ENCODE peak calls at places on chromosomes 3 and 15, in nine cellular contexts. One of them, this sample, is unnamed.

GRCh38 chr3:152127058-152127457 is 141.7 kb upstream of the MBNL1 start:
- DNase-seq in heart right ventricle: no peak
- DNase-seq in NB4: peak
- DNase-seq in endodermal cell: no peak
- DNase-seq in pancreas: no peak
- DNase-seq in dorsolateral prefrontal cortex: no peak
- DNase-seq in AG09309: no peak
- DNase-seq in cardiac muscle cell: no peak
- DNase-seq in mucosa of descending colon: no peak
- DNase-seq in this sample: no peak

GRCh38 chr15:95684693-95685115 is 645.8 kb upstream of the NR2F2 start:
- DNase-seq in heart right ventricle: no peak
- DNase-seq in endodermal cell: no peak
- DNase-seq in AG09309: peak
- DNase-seq in mucosa of descending colon: no peak
- DNase-seq in NB4: no peak
- DNase-seq in pancreas: no peak
- DNase-seq in cardiac muscle cell: no peak
- DNase-seq in dorsolateral prefrontal cortex: no peak
- DNase-seq in this sample: no peak

GRCh38 chr15:76939715-76940114 is 8.2 kb downstream of the RCN2 start:
- DNase-seq in mucosa of descending colon: no peak
- DNase-seq in cardiac muscle cell: no peak
- DNase-seq in AG09309: no peak
- DNase-seq in pancreas: no peak
- DNase-seq in dorsolateral prefrontal cortex: no peak
- DNase-seq in NB4: no peak
- DNase-seq in endodermal cell: no peak
- DNase-seq in heart right ventricle: no peak
- DNase-seq in this sample: no peak

GRCh38 chr15:90003736-90004135 is 2.6 kb downstream of the ZNF710 start:
- DNase-seq in AG09309: no peak
- DNase-seq in NB4: no peak
- DNase-seq in heart right ventricle: no peak
- DNase-seq in dorsolateral prefrontal cortex: no peak
- DNase-seq in mucosa of descending colon: no peak
- DNase-seq in cardiac muscle cell: no peak
- DNase-seq in endodermal cell: no peak
- DNase-seq in pancreas: no peak
- DNase-seq in this sample: no peak

GRCh38 chr3:150528359-150528797 is 17.9 kb downstream of the SERP1 start:
- DNase-seq in NB4: peak
- DNase-seq in cardiac muscle cell: no peak
- DNase-seq in dorsolateral prefrontal cortex: no peak
- DNase-seq in AG09309: no peak
- DNase-seq in heart right ventricle: no peak
- DNase-seq in endodermal cell: no peak
- DNase-seq in mucosa of descending colon: no peak
- DNase-seq in pancreas: no peak
- DNase-seq in this sample: no peak

GRCh38 chr3:57152150-57152549 is 13.0 kb downstream of the IL17RD start:
- DNase-seq in dorsolateral prefrontal cortex: no peak
- DNase-seq in heart right ventricle: peak
- DNase-seq in pancreas: no peak
- DNase-seq in cardiac muscle cell: peak
- DNase-seq in endodermal cell: no peak
- DNase-seq in AG09309: no peak
- DNase-seq in NB4: no peak
- DNase-seq in mucosa of descending colon: no peak
- DNase-seq in this sample: peak

GRCh38 chr3:36804295-36805055 is 40.1 kb upstream of the DCLK3 start:
- DNase-seq in endodermal cell: peak
- DNase-seq in heart right ventricle: no peak
- DNase-seq in AG09309: no peak
- DNase-seq in NB4: no peak
- DNase-seq in mucosa of descending colon: no peak
- DNase-seq in pancreas: no peak
- DNase-seq in cardiac muscle cell: no peak
- DNase-seq in dorsolateral prefrontal cortex: no peak
- DNase-seq in this sample: peak

GRCh38 chr3:171755015-171755589 is 55.2 kb downstream of the PLD1 start:
- DNase-seq in NB4: peak
- DNase-seq in endodermal cell: no peak
- DNase-seq in pancreas: no peak
- DNase-seq in dorsolateral prefrontal cortex: no peak
- DNase-seq in cardiac muscle cell: no peak
- DNase-seq in AG09309: no peak
- DNase-seq in mucosa of descending colon: no peak
- DNase-seq in heart right ventricle: no peak
- DNase-seq in this sample: no peak

GRCh38 chr3:125125822-125126245 is 70.0 kb upstream of the HEG1 start:
- DNase-seq in NB4: peak
- DNase-seq in pancreas: no peak
- DNase-seq in mucosa of descending colon: no peak
- DNase-seq in cardiac muscle cell: no peak
- DNase-seq in endodermal cell: no peak
- DNase-seq in heart right ventricle: no peak
- DNase-seq in dorsolateral prefrontal cortex: no peak
- DNase-seq in AG09309: peak
- DNase-seq in this sample: no peak

GRCh38 chr3:85432081-85432480 is 473.3 kb downstream of the CADM2 start:
- DNase-seq in NB4: no peak
- DNase-seq in pancreas: no peak
- DNase-seq in mucosa of descending colon: no peak
- DNase-seq in dorsolateral prefrontal cortex: no peak
- DNase-seq in cardiac muscle cell: no peak
- DNase-seq in AG09309: no peak
- DNase-seq in endodermal cell: no peak
- DNase-seq in heart right ventricle: no peak
- DNase-seq in this sample: no peak

GRCh38 chr3:126358038-126358815 is 1.0 kb upstream of the KLF15 start:
- DNase-seq in heart right ventricle: no peak
- DNase-seq in endodermal cell: peak
- DNase-seq in cardiac muscle cell: no peak
- DNase-seq in AG09309: no peak
- DNase-seq in pancreas: peak
- DNase-seq in mucosa of descending colon: no peak
- DNase-seq in dorsolateral prefrontal cortex: peak
- DNase-seq in NB4: peak
- DNase-seq in this sample: peak

GRCh38 chr15:94080416-94080815 is 150.9 kb upstream of the MCTP2 start:
- DNase-seq in AG09309: peak
- DNase-seq in cardiac muscle cell: no peak
- DNase-seq in mucosa of descending colon: no peak
- DNase-seq in heart right ventricle: peak
- DNase-seq in dorsolateral prefrontal cortex: no peak
- DNase-seq in NB4: peak
- DNase-seq in endodermal cell: peak
- DNase-seq in pancreas: no peak
- DNase-seq in this sample: peak

GRCh38 chr3:40456279-40456939 is 730 bp upstream of the RPL14 start:
- DNase-seq in dorsolateral prefrontal cortex: no peak
- DNase-seq in pancreas: no peak
- DNase-seq in NB4: no peak
- DNase-seq in cardiac muscle cell: no peak
- DNase-seq in mucosa of descending colon: peak
- DNase-seq in endodermal cell: no peak
- DNase-seq in AG09309: no peak
- DNase-seq in heart right ventricle: no peak
- DNase-seq in this sample: no peak

GRCh38 chr3:35721628-35722027 is 82.3 kb downstream of the ARPP21 start:
- DNase-seq in cardiac muscle cell: no peak
- DNase-seq in endodermal cell: no peak
- DNase-seq in NB4: no peak
- DNase-seq in heart right ventricle: no peak
- DNase-seq in dorsolateral prefrontal cortex: no peak
- DNase-seq in AG09309: no peak
- DNase-seq in pancreas: no peak
- DNase-seq in mucosa of descending colon: no peak
- DNase-seq in this sample: no peak
- TF ChIP-seq CTCF in cardiac muscle cell: no peak
- TF ChIP-seq CTCF in endodermal cell: no peak
- TF ChIP-seq CTCF in NB4: no peak
- TF ChIP-seq CTCF in heart right ventricle: no peak
- TF ChIP-seq CTCF in dorsolateral prefrontal cortex: no peak
- TF ChIP-seq CTCF in AG09309: no peak
- TF ChIP-seq CTCF in pancreas: no peak
- TF ChIP-seq CTCF in mucosa of descending colon: no peak
- TF ChIP-seq CTCF in this sample: no peak

DNA sequence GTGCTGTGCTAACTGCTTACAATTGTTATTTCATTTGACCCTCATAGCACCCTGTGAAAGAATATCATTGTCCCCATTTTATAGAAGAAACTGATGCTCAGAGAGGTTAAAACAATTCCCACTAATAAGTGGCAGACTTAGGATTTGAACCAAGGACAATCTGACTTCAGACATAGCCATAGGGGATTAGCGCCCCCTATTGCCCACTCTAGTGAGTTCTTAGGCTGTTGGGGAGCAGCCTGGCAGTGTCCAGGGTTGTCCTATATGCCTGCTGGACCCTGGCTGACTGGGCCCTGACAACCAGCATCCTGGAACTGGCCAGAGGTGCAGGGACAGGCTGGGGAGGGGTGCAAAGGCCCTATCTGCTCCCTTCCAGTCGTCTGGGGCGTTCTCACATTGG is 15.4 kb downstream of the DPH3 start:
- DNase-seq in heart right ventricle: no peak
- DNase-seq in cardiac muscle cell: peak
- DNase-seq in NB4: peak
- DNase-seq in pancreas: no peak
- DNase-seq in AG09309: no peak
- DNase-seq in endodermal cell: peak
- DNase-seq in mucosa of descending colon: no peak
- DNase-seq in dorsolateral prefrontal cortex: no peak
- DNase-seq in this sample: peak
- TF ChIP-seq CTCF in heart right ventricle: no peak
- TF ChIP-seq CTCF in cardiac muscle cell: peak
- TF ChIP-seq CTCF in NB4: peak
- TF ChIP-seq CTCF in pancreas: no peak
- TF ChIP-seq CTCF in AG09309: peak
- TF ChIP-seq CTCF in endodermal cell: peak
- TF ChIP-seq CTCF in mucosa of descending colon: no peak
- TF ChIP-seq CTCF in dorsolateral prefrontal cortex: no peak
- TF ChIP-seq CTCF in this sample: peak

GRCh38 chr15:64742921-64743320 is 32.5 kb downstream of the RBPMS2 start:
- DNase-seq in mucosa of descending colon: no peak
- DNase-seq in endodermal cell: no peak
- DNase-seq in cardiac muscle cell: no peak
- DNase-seq in AG09309: no peak
- DNase-seq in heart right ventricle: no peak
- DNase-seq in NB4: no peak
- DNase-seq in pancreas: no peak
- DNase-seq in dorsolateral prefrontal cortex: no peak
- DNase-seq in this sample: no peak

GRCh38 chr15:64739216-64739976 is 36.0 kb downstream of the RBPMS2 start:
- DNase-seq in cardiac muscle cell: no peak
- DNase-seq in NB4: no peak
- DNase-seq in AG09309: no peak
- DNase-seq in heart right ventricle: no peak
- DNase-seq in mucosa of descending colon: no peak
- DNase-seq in pancreas: no peak
- DNase-seq in endodermal cell: no peak
- DNase-seq in dorsolateral prefrontal cortex: no peak
- DNase-seq in this sample: no peak

GRCh38 chr15:64742385-64742784 is 33.0 kb downstream of the RBPMS2 start:
- DNase-seq in AG09309: no peak
- DNase-seq in cardiac muscle cell: no peak
- DNase-seq in pancreas: no peak
- DNase-seq in dorsolateral prefrontal cortex: no peak
- DNase-seq in heart right ventricle: no peak
- DNase-seq in NB4: no peak
- DNase-seq in mucosa of descending colon: no peak
- DNase-seq in endodermal cell: no peak
- DNase-seq in this sample: no peak

GRCh38 chr15:64738231-64739095 is 36.9 kb downstream of the RBPMS2 start:
- DNase-seq in endodermal cell: no peak
- DNase-seq in pancreas: no peak
- DNase-seq in AG09309: no peak
- DNase-seq in heart right ventricle: no peak
- DNase-seq in cardiac muscle cell: no peak
- DNase-seq in mucosa of descending colon: no peak
- DNase-seq in NB4: no peak
- DNase-seq in dorsolateral prefrontal cortex: no peak
- DNase-seq in this sample: peak

DNA sequence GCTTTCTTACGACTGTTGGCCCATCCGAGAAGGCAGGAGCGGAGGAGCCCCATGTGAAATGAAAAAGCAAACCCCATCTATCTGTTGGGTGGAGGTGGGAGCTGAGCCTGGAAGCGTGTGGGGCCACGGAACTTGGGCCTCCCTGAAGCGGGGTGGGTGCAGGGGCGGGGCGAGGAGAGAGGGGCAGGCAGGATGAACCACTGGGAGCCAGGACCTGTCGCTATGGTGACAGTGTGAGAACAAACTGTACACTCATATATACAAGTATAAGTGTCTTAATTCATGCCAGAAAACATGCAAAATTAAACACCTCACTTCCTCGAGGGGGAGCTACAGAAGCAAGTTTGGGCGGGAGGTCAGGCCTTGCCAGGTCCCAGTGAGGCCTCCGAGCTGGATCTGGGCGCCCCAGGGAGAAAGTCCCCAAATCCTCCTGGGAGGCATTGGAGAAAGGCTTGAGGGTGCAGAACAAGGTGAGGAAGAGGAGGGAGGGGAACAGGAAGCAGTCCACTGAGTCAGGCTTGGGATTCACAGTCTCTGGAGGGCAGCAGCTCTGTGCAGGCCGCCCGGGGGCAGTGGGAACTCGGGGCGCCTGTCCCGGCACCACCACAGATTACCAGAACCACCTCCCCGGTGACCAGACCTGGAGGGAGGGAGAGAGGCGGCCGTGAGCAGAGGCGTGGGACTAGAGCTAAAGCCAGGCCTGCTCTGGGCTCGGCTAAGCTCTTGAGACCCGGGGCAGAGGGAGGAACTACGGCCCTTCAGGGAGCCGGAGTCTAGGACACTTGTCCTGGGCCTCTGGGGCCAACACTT is 34.8 kb downstream of the RBPMS2 start:
- DNase-seq in heart right ventricle: peak
- DNase-seq in cardiac muscle cell: no peak
- DNase-seq in mucosa of descending colon: peak
- DNase-seq in dorsolateral prefrontal cortex: no peak
- DNase-seq in pancreas: no peak
- DNase-seq in AG09309: no peak
- DNase-seq in NB4: peak
- DNase-seq in endodermal cell: no peak
- DNase-seq in this sample: no peak
- TF ChIP-seq CTCF in heart right ventricle: no peak
- TF ChIP-seq CTCF in cardiac muscle cell: peak
- TF ChIP-seq CTCF in mucosa of descending colon: no peak
- TF ChIP-seq CTCF in dorsolateral prefrontal cortex: no peak
- TF ChIP-seq CTCF in pancreas: no peak
- TF ChIP-seq CTCF in AG09309: peak
- TF ChIP-seq CTCF in NB4: no peak
- TF ChIP-seq CTCF in endodermal cell: no peak
- TF ChIP-seq CTCF in this sample: no peak

DNA sequence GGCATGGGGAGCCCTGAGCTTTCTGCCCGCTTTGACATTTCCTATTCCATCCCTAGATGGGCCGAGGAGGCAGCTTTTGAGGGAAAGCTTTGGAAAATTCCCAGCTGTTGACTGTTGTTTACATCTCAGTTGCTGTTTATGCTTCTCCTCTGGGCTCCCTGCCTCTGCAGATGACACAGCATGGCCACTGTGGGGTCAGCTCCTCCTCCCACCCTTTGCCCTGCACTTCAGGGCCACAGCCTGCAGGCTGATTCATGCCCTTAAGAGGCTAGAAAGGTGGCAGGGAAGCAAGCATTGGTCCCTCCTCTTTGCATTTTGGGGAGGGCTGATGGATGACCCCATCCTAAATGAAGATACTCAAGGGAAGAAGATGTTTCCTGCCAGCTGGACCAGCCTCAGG is 8.6 kb upstream of the CTXND1 start:
- DNase-seq in cardiac muscle cell: no peak
- DNase-seq in mucosa of descending colon: no peak
- DNase-seq in pancreas: no peak
- DNase-seq in dorsolateral prefrontal cortex: no peak
- DNase-seq in NB4: no peak
- DNase-seq in AG09309: no peak
- DNase-seq in endodermal cell: peak
- DNase-seq in heart right ventricle: no peak
- DNase-seq in this sample: no peak
- TF ChIP-seq CTCF in cardiac muscle cell: no peak
- TF ChIP-seq CTCF in mucosa of descending colon: no peak
- TF ChIP-seq CTCF in pancreas: no peak
- TF ChIP-seq CTCF in dorsolateral prefrontal cortex: no peak
- TF ChIP-seq CTCF in NB4: no peak
- TF ChIP-seq CTCF in AG09309: no peak
- TF ChIP-seq CTCF in endodermal cell: no peak
- TF ChIP-seq CTCF in heart right ventricle: no peak
- TF ChIP-seq CTCF in this sample: no peak